ENCODE peak calls at places on chromosomes 16 and 17, in five cellular contexts. X, D, A, E and M are unnamed samples.

GRCh38 chr17:2011421-2012371 is 13.4 kb downstream of the RTN4RL1 start:
- DNase-seq in X (no peak), D (no peak), A (peak; percentile 70), E (peak; percentile 97), M (no peak)

GRCh38 chr17:20095366-20096080 is 86.4 kb downstream of the SPECC1 start:
- DNase-seq in A (no peak), D (peak; percentile 78), E (no peak), X (peak; percentile 60), M (no peak)

GRCh38 chr17:8430966-8431365 is 4.7 kb upstream of the NDEL1 start:
- DNase-seq in X (no peak), D (peak; percentile 56), E (no peak), A (no peak), M (no peak)

GRCh38 chr16:78179666-78180065 is 80.2 kb downstream of the WWOX start:
- DNase-seq in D (no peak), A (no peak), X (no peak), E (no peak), M (no peak)

GRCh38 chr17:64084086-64084939 is 45.6 kb downstream of the ERN1 start:
- DNase-seq in E (peak; percentile 84), D (no peak), X (peak; percentile 51), A (peak; percentile 66), M (no peak)

GRCh38 chr17:9760336-9760735 is 31.1 kb downstream of the DHRS7C start:
- DNase-seq in D (no peak), E (no peak), A (no peak), X (no peak), M (no peak)

GRCh38 chr17:31678431-31678830 is 180.6 kb downstream of the COPRS start:
- DNase-seq in D (no peak), A (no peak), X (no peak), E (peak; percentile 49), M (no peak)

GRCh38 chr17:2393184-2393953 is 7.5 kb downstream of the MNT start:
- DNase-seq in X (peak; percentile 96), E (no peak), A (peak; percentile 94), D (peak; percentile 94), M (peak; percentile 95)

GRCh38 chr16:81582655-81583441 is 138.2 kb downstream of the CMIP start:
- DNase-seq in D (no peak), E (peak; percentile 9), A (no peak), X (no peak), M (no peak)

GRCh38 chr17:28244446-28244845 is 74.6 kb upstream of the TMEM97 start:
- DNase-seq in D (no peak), X (no peak), A (no peak), E (no peak), M (no peak)

GRCh38 chr17:34161600-34161999 is 93.5 kb upstream of the CCL2 start:
- DNase-seq in E (no peak), D (no peak), A (no peak), X (no peak), M (no peak)

GRCh38 chr16:82655315-82655714 is 28.5 kb downstream of the CDH13 start:
- DNase-seq in D (no peak), A (no peak), X (peak; percentile 19), E (no peak), M (peak; percentile 83)

GRCh38 chr17:64275016-64275415 is 12.0 kb upstream of the TEX2 start:
- DNase-seq in X (no peak), D (no peak), A (no peak), E (no peak), M (no peak)

GRCh38 chr16:75593825-75594820 is 27.9 kb downstream of the GABARAPL2 start:
- DNase-seq in A (no peak), X (peak; percentile 29), D (no peak), E (no peak), M (no peak)

GRCh38 chr16:1082266-1082951 is 9.9 kb downstream of the SSTR5 start:
- DNase-seq in E (no peak), D (no peak), A (no peak), X (peak; percentile 69), M (no peak)

GRCh38 chr17:77284023-77284617 is 143.4 kb downstream of the SEC14L1 start:
- DNase-seq in X (no peak), A (no peak), D (no peak), E (no peak), M (no peak)
- H3K4me1 ChIP-seq in X (peaks cover 57% of the 10 kb centered on the region), A (peaks cover 60% of the 10 kb centered on the region), D (peaks cover 39% of the 10 kb centered on the region), E (peaks cover 67% of the 10 kb centered on the region), M (peaks cover 19% of the 10 kb centered on the region)

GRCh38 chr17:75783069-75783783 is 1.4 kb upstream of the UNK start:
- DNase-seq in E (peak; percentile 82), X (peak; percentile 77), A (no peak), D (no peak), M (peak; percentile 68)

GRCh38 chr17:75779250-75779986 is 5.2 kb upstream of the UNK start:
- DNase-seq in X (peak; percentile 99), A (peak; percentile 96), E (peak; percentile 99), D (peak; percentile 94), M (peak; percentile 98)

GRCh38 chr17:75778861-75779249 is 5.8 kb upstream of the UNK start:
- DNase-seq in E (no peak), A (peak; percentile 78), D (peak; percentile 52), X (peak; percentile 68), M (peak; percentile 81)

GRCh38 chr17:75777243-75777922 is 7.2 kb upstream of the UNK start:
- DNase-seq in X (no peak), D (no peak), E (no peak), A (no peak), M (peak; percentile 18)

GRCh38 chr17:75779987-75780889 is 4.4 kb upstream of the UNK start:
- DNase-seq in E (no peak), A (no peak), X (no peak), D (no peak), M (no peak)
- H3K4me3 ChIP-seq in E (peak overlapping the region; percentile 34), A (no peak overlapping the region), X (no peak overlapping the region), D (no peak overlapping the region), M (no peak overlapping the region)

GRCh38 chr17:45313927-45314760 is 2.7 kb downstream of the MAP3K14 start:
- DNase-seq in A (no peak), E (no peak), D (no peak), X (no peak), M (no peak)
- H3K4me1 ChIP-seq in A (peaks cover 78% of the 10 kb centered on the region), E (peaks cover 79% of the 10 kb centered on the region), D (peaks cover 54% of the 10 kb centered on the region), X (peaks cover 44% of the 10 kb centered on the region), M (peaks cover 84% of the 10 kb centered on the region)

DNA sequence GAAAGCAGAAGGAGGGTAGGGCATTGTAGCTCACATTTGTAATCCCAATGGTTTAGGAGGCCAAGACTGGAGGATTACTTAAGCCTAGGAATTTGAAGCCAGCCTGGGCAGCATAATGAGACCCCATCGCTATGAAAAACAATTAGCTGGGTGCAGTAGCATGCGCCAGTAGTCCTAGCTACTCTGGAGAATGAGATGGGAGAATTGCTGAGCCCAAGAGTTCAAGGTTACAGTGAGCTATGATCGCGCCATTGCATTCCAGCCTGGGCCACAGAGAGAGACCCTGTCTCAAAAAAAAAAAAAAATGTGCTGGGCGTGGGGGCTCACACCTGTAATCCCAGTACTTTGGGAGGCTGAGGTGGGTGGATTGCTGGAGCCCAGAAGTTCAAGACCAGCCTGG is 5.0 kb downstream of the ATF7IP2 start:
- DNase-seq in E (no peak), X (no peak), A (no peak), D (no peak), M (no peak)
- H3K4me3 ChIP-seq in E (no peak overlapping the region), X (no peak overlapping the region), A (no peak overlapping the region), D (no peak overlapping the region), M (no peak overlapping the region)

DNA sequence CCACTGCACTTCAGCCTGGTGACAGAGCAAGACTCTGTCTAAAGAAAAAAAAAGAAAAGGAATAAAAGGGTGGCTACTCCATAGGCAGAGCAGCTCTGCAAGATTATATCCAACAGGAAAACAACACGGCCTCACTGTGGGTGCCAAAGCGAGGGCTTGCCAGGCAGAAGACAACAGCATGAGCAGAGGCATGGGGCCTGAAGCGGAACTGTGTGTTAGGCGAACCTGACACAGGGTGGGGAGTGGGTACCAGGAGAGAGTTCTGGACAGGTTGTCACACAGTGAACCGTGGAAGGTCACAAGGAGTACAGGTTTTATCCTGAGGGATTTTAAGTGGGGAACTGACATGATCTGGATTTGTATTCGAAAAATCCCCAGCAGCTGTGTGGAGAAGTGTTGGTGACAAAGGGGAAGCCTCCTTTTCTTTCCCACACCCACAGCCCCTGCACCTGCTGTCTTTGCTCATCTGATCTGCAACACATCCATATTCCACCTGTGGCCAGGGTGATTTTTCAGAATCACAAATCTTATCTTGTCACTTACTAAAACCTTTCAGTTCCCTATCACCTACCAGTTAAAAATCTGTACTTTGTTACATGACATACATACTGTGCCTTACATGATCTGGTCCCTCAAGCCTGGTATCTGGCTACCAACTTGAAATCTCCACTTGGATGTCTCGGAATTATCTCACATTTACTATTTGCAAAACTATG is 23.2 kb upstream of the ARHGAP17 start:
- DNase-seq in X (no peak), A (no peak), D (no peak), E (no peak), M (no peak)
- H3K4me1 ChIP-seq in X (no peaks in the 10 kb centered on the region), A (no peaks in the 10 kb centered on the region), D (no peaks in the 10 kb centered on the region), E (peaks cover 6% of the 10 kb centered on the region), M (no peaks in the 10 kb centered on the region)

GRCh38 chr17:75270966-75271232 is at the start of gene MIF4GD:
- DNase-seq in A (no peak), D (no peak), X (peak; percentile 94), E (no peak), M (no peak)

GRCh38 chr17:75270218-75270965 is 639 bp downstream of the MIF4GD start:
- DNase-seq in D (peak; percentile 69), E (peak; percentile 63), A (peak; percentile 83), X (peak; percentile 88), M (peak; percentile 13)

GRCh38 chr17:75271233-75271954 is 363 bp upstream of the MIF4GD start:
- DNase-seq in E (no peak), X (peak; percentile 53), A (peak; percentile 91), D (peak; percentile 83), M (peak; percentile 94)

GRCh38 chr17:75272848-75273184 is 1.8 kb upstream of the MIF4GD start:
- DNase-seq in X (no peak), D (no peak), E (no peak), A (no peak), M (no peak)

DNA sequence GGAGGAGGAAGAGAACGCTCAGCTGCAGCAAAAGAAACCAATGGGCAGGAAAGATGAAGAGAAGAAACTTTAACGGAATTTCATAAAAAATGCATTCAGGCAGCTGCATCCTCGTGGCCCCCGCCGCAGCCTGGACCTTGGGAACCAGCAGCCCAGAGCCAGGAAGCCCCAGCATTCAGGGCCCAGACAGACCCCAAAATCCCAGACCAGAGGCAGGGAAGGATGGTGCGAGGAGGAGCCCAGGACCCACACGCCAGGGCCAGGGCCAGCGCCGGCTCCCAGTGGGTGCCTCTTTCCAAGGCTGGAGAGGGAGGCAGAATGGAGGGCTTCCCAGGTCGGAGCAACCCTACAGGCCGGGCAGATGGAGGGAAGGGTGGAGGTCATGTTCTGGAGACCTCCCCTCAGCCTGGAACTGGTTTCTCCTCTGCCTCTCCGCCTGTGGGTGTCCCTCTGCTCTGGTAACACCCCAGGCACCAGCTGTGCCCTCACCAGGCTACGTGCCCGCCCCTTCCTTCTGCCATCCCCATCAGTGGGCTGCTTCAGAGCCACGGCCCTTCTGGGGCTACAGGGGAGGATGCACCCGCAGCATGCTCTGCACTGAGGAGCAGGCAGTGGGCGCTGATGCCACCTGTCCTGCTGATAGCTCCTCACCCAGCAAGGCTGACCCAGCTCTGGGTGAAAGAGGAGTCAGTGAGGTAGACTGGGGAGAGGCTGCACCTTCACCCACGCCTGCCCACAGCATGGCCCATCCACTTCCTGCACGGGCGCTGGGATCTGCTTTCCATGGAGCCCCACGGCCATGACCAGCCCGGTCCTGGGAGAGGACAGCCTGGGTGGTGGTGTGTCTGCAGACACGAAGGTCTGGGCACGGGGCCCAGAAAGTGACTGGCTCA is 1.2 kb upstream of the MIF4GD start:
- DNase-seq in X (no peak), E (no peak), A (no peak), D (peak; percentile 70), M (no peak)
- H3K4me3 ChIP-seq in X (peak overlapping the region; percentile 88), E (peak overlapping the region; percentile 95), A (peak overlapping the region; percentile 93), D (peak overlapping the region; percentile 95), M (peak overlapping the region; percentile 42)